ENCODE peak calls at places on chromosomes 3 and 15, in five cellular contexts. One of them, this sample, is unnamed.
A peak's percentile ranks its signal among the peaks of the same experiment; 100 is the strongest.

GRCh38 chr15:68411276-68411675 is 20.7 kb downstream of the ITGA11 start:
- DNase-seq in transverse colon: no peak
- DNase-seq in HepG2: no peak
- DNase-seq in SJSA1: no peak
- DNase-seq in breast epithelium: peak; percentile 6
- DNase-seq in this sample: no peak

GRCh38 chr15:58726867-58727266 is 22.6 kb downstream of the ADAM10 start:
- DNase-seq in breast epithelium: no peak
- DNase-seq in SJSA1: no peak
- DNase-seq in transverse colon: no peak
- DNase-seq in HepG2: no peak
- DNase-seq in this sample: no peak

GRCh38 chr15:66565141-66565595 is 630 bp downstream of the LCTL start:
- DNase-seq in breast epithelium: no peak
- DNase-seq in HepG2: no peak
- DNase-seq in SJSA1: no peak
- DNase-seq in transverse colon: no peak
- DNase-seq in this sample: no peak

GRCh38 chr15:52340093-52340492 is 44.5 kb upstream of the MYO5C start:
- DNase-seq in breast epithelium: no peak
- DNase-seq in HepG2: no peak
- DNase-seq in transverse colon: no peak
- DNase-seq in SJSA1: no peak
- DNase-seq in this sample: no peak

GRCh38 chr3:61924065-61924740 is 362.8 kb downstream of the PTPRG start:
- DNase-seq in SJSA1: no peak
- DNase-seq in breast epithelium: peak; percentile 27
- DNase-seq in transverse colon: no peak
- DNase-seq in HepG2: no peak
- DNase-seq in this sample: no peak

GRCh38 chr3:57877116-57877515 is 121.0 kb downstream of the SLMAP start:
- DNase-seq in transverse colon: no peak
- DNase-seq in SJSA1: peak; percentile 68
- DNase-seq in HepG2: no peak
- DNase-seq in breast epithelium: no peak
- DNase-seq in this sample: no peak

GRCh38 chr3:58691997-58692396 is 25.4 kb upstream of the FAM3D start:
- DNase-seq in HepG2: no peak
- DNase-seq in transverse colon: no peak
- DNase-seq in SJSA1: no peak
- DNase-seq in breast epithelium: no peak
- DNase-seq in this sample: no peak

GRCh38 chr3:141643391-141643790 is 94.7 kb upstream of the RNF7 start:
- DNase-seq in transverse colon: no peak
- DNase-seq in SJSA1: no peak
- DNase-seq in breast epithelium: peak; percentile 37
- DNase-seq in HepG2: no peak
- DNase-seq in this sample: no peak

GRCh38 chr3:37961622-37962455 is 28.7 kb upstream of the VILL start:
- DNase-seq in transverse colon: no peak
- DNase-seq in SJSA1: no peak
- DNase-seq in HepG2: no peak
- DNase-seq in breast epithelium: no peak
- DNase-seq in this sample: no peak

GRCh38 chr3:96331341-96331740 is 483.1 kb upstream of the EPHA6 start:
- DNase-seq in SJSA1: no peak
- DNase-seq in breast epithelium: no peak
- DNase-seq in HepG2: no peak
- DNase-seq in transverse colon: no peak
- DNase-seq in this sample: no peak

GRCh38 chr3:141372656-141373055 is 4.4 kb downstream of the ZBTB38 start:
- DNase-seq in SJSA1: no peak
- DNase-seq in transverse colon: no peak
- DNase-seq in breast epithelium: no peak
- DNase-seq in HepG2: no peak
- DNase-seq in this sample: no peak

GRCh38 chr15:82060817-82061216 is 15.0 kb upstream of the MEX3B start:
- DNase-seq in HepG2: no peak
- DNase-seq in breast epithelium: no peak
- DNase-seq in transverse colon: no peak
- DNase-seq in SJSA1: no peak
- DNase-seq in this sample: no peak

GRCh38 chr3:10263549-10264363 is 15.5 kb downstream of the TATDN2 start:
- DNase-seq in HepG2: no peak
- DNase-seq in transverse colon: peak; percentile 24
- DNase-seq in SJSA1: peak; percentile 9
- DNase-seq in breast epithelium: no peak
- DNase-seq in this sample: peak; percentile 87

GRCh38 chr3:99966657-99967420 is 147.5 kb downstream of the FILIP1L start:
- DNase-seq in HepG2: no peak
- DNase-seq in SJSA1: no peak
- DNase-seq in breast epithelium: no peak
- DNase-seq in transverse colon: no peak
- DNase-seq in this sample: no peak

GRCh38 chr3:139675327-139675726 is 2.4 kb downstream of the NMNAT3 start:
- DNase-seq in breast epithelium: no peak
- DNase-seq in SJSA1: no peak
- DNase-seq in transverse colon: no peak
- DNase-seq in HepG2: no peak
- DNase-seq in this sample: peak; percentile 61

GRCh38 chr3:66492672-66493071 is 8.2 kb downstream of the LRIG1 start:
- DNase-seq in HepG2: no peak
- DNase-seq in SJSA1: no peak
- DNase-seq in transverse colon: peak; percentile 76
- DNase-seq in breast epithelium: peak; percentile 78
- DNase-seq in this sample: no peak

GRCh38 chr3:66490984-66491383 is 9.8 kb downstream of the LRIG1 start:
- DNase-seq in breast epithelium: no peak
- DNase-seq in transverse colon: no peak
- DNase-seq in HepG2: no peak
- DNase-seq in SJSA1: no peak
- DNase-seq in this sample: no peak

GRCh38 chr3:66495633-66496032 is 5.2 kb downstream of the LRIG1 start:
- DNase-seq in SJSA1: no peak
- DNase-seq in HepG2: no peak
- DNase-seq in breast epithelium: no peak
- DNase-seq in transverse colon: peak; percentile 33
- DNase-seq in this sample: peak; percentile 56

GRCh38 chr3:66494964-66495581 is 5.7 kb downstream of the LRIG1 start:
- DNase-seq in HepG2: no peak
- DNase-seq in breast epithelium: no peak
- DNase-seq in SJSA1: no peak
- DNase-seq in transverse colon: no peak
- DNase-seq in this sample: no peak

DNA sequence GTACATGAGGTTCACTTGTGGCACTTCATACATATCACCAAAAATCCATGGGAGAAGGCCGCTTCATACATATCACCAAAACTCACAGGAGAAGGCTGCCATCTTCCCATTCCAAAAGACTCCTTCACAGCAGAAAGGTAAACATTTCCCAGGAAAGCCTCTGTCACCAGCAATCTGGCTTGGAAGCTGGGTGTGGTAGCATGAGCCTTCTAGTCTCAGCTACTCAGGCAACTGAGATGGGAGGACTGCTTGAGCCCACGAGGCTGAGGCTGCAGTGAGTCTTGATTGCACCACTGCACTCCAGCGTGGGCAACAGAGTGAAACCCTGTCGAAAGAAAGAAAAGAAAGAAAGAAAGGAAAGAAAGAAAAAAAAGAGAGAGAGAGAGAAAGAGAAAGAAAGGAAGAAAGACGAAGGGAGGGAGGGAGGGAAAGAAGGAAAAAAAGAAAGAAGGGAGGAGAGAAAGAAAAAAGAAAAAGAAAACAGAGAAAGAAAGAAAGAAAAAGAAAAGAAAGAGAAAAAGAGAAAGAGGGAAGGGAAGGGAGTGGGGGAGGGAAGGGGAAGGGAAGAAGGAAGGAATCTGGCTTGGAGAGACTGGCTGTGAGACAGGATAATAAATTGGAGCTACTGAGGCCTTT is 7.2 kb downstream of the LRIG1 start:
- DNase-seq in SJSA1: no peak
- DNase-seq in HepG2: no peak
- DNase-seq in transverse colon: peak; percentile 59
- DNase-seq in breast epithelium: no peak
- DNase-seq in this sample: no peak
- H3K4me3 ChIP-seq in SJSA1: no peak overlapping the region
- H3K4me3 ChIP-seq in HepG2: no peak overlapping the region
- H3K4me3 ChIP-seq in transverse colon: no peak overlapping the region
- H3K4me3 ChIP-seq in breast epithelium: no peak overlapping the region
- H3K4me3 ChIP-seq in this sample: no peak overlapping the region

GRCh38 chr15:60656041-60656440 is 177.1 kb upstream of the ICE2 start:
- DNase-seq in SJSA1: no peak
- DNase-seq in transverse colon: no peak
- DNase-seq in breast epithelium: no peak
- DNase-seq in HepG2: no peak
- DNase-seq in this sample: no peak

GRCh38 chr15:60656491-60657284 is 177.7 kb upstream of the ICE2 start:
- DNase-seq in SJSA1: no peak
- DNase-seq in breast epithelium: no peak
- DNase-seq in transverse colon: no peak
- DNase-seq in HepG2: no peak
- DNase-seq in this sample: no peak

GRCh38 chr15:60655252-60655651 is 176.3 kb upstream of the ICE2 start:
- DNase-seq in transverse colon: no peak
- DNase-seq in HepG2: no peak
- DNase-seq in SJSA1: no peak
- DNase-seq in breast epithelium: no peak
- DNase-seq in this sample: no peak

GRCh38 chr15:60660290-60661051 is 181.5 kb upstream of the ICE2 start:
- DNase-seq in SJSA1: no peak
- DNase-seq in HepG2: no peak
- DNase-seq in breast epithelium: no peak
- DNase-seq in transverse colon: no peak
- DNase-seq in this sample: no peak

GRCh38 chr15:60661075-60661645 is 182.2 kb upstream of the ICE2 start:
- DNase-seq in transverse colon: no peak
- DNase-seq in HepG2: no peak
- DNase-seq in breast epithelium: no peak
- DNase-seq in SJSA1: no peak
- DNase-seq in this sample: no peak
- H3K4me3 ChIP-seq in transverse colon: no peak overlapping the region
- H3K4me3 ChIP-seq in HepG2: no peak overlapping the region
- H3K4me3 ChIP-seq in breast epithelium: no peak overlapping the region
- H3K4me3 ChIP-seq in SJSA1: no peak overlapping the region
- H3K4me3 ChIP-seq in this sample: no peak overlapping the region

DNA sequence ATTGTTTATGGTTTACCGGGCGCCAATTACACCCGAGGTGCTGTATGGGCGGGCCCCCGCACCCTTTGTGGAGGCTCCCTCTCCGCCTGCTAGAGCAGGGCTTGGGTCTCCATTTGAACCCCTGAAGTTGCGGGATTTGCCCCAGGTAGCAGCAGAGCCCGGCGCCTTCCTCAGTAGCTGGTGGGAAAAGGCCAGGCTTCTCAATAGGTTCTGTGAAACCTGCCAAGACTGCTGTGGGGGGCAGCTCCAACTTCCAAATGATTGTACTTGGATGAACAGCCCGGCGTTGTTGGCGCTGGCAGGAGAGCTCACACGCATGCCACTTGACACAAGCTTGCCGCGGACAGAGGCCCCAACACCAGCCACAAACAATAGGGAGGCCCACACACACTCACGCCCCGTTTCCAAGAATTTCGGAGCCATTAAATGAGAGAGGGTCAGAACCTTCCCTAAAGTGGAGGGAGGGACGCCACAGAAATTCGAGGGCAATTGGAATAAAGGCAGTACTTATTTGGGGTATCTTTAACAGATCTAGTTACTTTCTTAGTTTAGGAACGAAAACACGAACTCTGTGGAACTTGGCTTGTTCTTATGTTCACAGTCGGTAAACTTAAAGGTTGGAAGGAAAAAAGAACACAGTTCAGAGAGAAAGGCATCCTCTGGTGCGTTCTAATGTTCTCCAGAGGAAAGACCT is 1.4 kb downstream of the EPHB3 start:
- DNase-seq in HepG2: no peak
- DNase-seq in SJSA1: no peak
- DNase-seq in transverse colon: no peak
- DNase-seq in breast epithelium: no peak
- DNase-seq in this sample: no peak
- H3K4me3 ChIP-seq in HepG2: no peak overlapping the region
- H3K4me3 ChIP-seq in SJSA1: no peak overlapping the region
- H3K4me3 ChIP-seq in transverse colon: peak overlapping the region; percentile 69
- H3K4me3 ChIP-seq in breast epithelium: peak overlapping the region; percentile 79
- H3K4me3 ChIP-seq in this sample: peak overlapping the region; percentile 42

GRCh38 chr3:63842127-63842526 is 21.5 kb downstream of the THOC7 start:
- DNase-seq in breast epithelium: no peak
- DNase-seq in transverse colon: no peak
- DNase-seq in SJSA1: no peak
- DNase-seq in HepG2: no peak
- DNase-seq in this sample: no peak
- H3K4me3 ChIP-seq in breast epithelium: no peak overlapping the region
- H3K4me3 ChIP-seq in transverse colon: no peak overlapping the region
- H3K4me3 ChIP-seq in SJSA1: no peak overlapping the region
- H3K4me3 ChIP-seq in HepG2: no peak overlapping the region
- H3K4me3 ChIP-seq in this sample: no peak overlapping the region

GRCh38 chr3:143847787-143848631 is at the start of gene SLC9A9:
- DNase-seq in HepG2: no peak
- DNase-seq in breast epithelium: no peak
- DNase-seq in transverse colon: peak; percentile 23
- DNase-seq in SJSA1: peak; percentile 4
- DNase-seq in this sample: peak; percentile 4
- H3K4me3 ChIP-seq in HepG2: no peak within 1 kb of the TSS
- H3K4me3 ChIP-seq in breast epithelium: peak within 1 kb of the TSS; percentile 58
- H3K4me3 ChIP-seq in transverse colon: peak within 1 kb of the TSS; percentile 42
- H3K4me3 ChIP-seq in SJSA1: peak within 1 kb of the TSS; percentile 33
- H3K4me3 ChIP-seq in this sample: peak within 1 kb of the TSS; percentile 31

GRCh38 chr3:190586631-190587000 is 72.7 kb downstream of the IL1RAP start:
- DNase-seq in breast epithelium: no peak
- DNase-seq in transverse colon: no peak
- DNase-seq in HepG2: no peak
- DNase-seq in SJSA1: peak; percentile 80
- DNase-seq in this sample: no peak
- H3K4me3 ChIP-seq in breast epithelium: no peak overlapping the region
- H3K4me3 ChIP-seq in transverse colon: no peak overlapping the region
- H3K4me3 ChIP-seq in HepG2: no peak overlapping the region
- H3K4me3 ChIP-seq in SJSA1: peak overlapping the region; percentile 1
- H3K4me3 ChIP-seq in this sample: no peak overlapping the region

GRCh38 chr3:179449621-179450020 is 1.6 kb downstream of the GNB4 start:
- DNase-seq in breast epithelium: no peak
- DNase-seq in transverse colon: no peak
- DNase-seq in SJSA1: peak; percentile 11
- DNase-seq in HepG2: no peak
- DNase-seq in this sample: no peak
- H3K4me3 ChIP-seq in breast epithelium: peak overlapping the region; percentile 84
- H3K4me3 ChIP-seq in transverse colon: peak overlapping the region; percentile 77
- H3K4me3 ChIP-seq in SJSA1: peak overlapping the region; percentile 99
- H3K4me3 ChIP-seq in HepG2: no peak overlapping the region
- H3K4me3 ChIP-seq in this sample: no peak overlapping the region